ENCODE peak calls at places on chromosomes 11 and 22, in seven cellular contexts. V, L, I, Q, N, Y and O are unnamed samples.

GRCh38 chr11:128521697-128522062 is 65.7 kb downstream of the ETS1 start:
- DNase-seq in I (no peak), L (no peak), Q (no peak), V (no peak), Y (no peak), N (peak), O (no peak)

GRCh38 chr11:12512826-12513395 is 135.5 kb downstream of the PARVA start:
- DNase-seq in Q (no peak), N (no peak), I (no peak), Y (no peak), L (no peak), V (no peak), O (no peak)

GRCh38 chr22:39428597-39429071 is 28.2 kb upstream of the MGAT3 start:
- DNase-seq in N (no peak), I (no peak), V (no peak), Q (no peak), L (no peak), Y (no peak), O (peak)

GRCh38 chr22:46076651-46077339 is 73.5 kb upstream of the PPARA start:
- DNase-seq in N (no peak), V (no peak), Y (no peak), Q (no peak), I (peak), L (no peak), O (no peak)

GRCh38 chr22:32880906-32881596 is 79.5 kb downstream of the TIMP3 start:
- DNase-seq in I (peak), Y (peak), Q (peak), N (no peak), L (no peak), V (peak), O (no peak)

GRCh38 chr11:128205796-128206195 is 381.6 kb downstream of the ETS1 start:
- DNase-seq in Y (no peak), L (no peak), N (no peak), Q (no peak), V (no peak), I (peak), O (no peak)

GRCh38 chr22:33271390-33272161 is 213.4 kb upstream of the SYN3 start:
- DNase-seq in Q (no peak), L (no peak), N (peak), Y (no peak), V (peak), I (no peak), O (no peak)

GRCh38 chr22:47166446-47167016 is 404.1 kb downstream of the TBC1D22A start:
- DNase-seq in Q (no peak), I (no peak), Y (no peak), L (no peak), V (no peak), N (no peak), O (no peak)

GRCh38 chr11:45393334-45393733 is 107.2 kb upstream of the SYT13 start:
- DNase-seq in V (no peak), Q (no peak), N (no peak), I (no peak), L (no peak), Y (no peak), O (no peak)

GRCh38 chr11:104075716-104076115 is 39.3 kb downstream of the DDI1 start:
- DNase-seq in N (no peak), Y (no peak), V (no peak), Q (no peak), L (no peak), I (no peak), O (no peak)

GRCh38 chr22:50167689-50168489 is 2.6 kb upstream of the PANX2 start:
- DNase-seq in V (no peak), Q (no peak), L (no peak), Y (no peak), N (no peak), I (no peak), O (no peak)